ENCODE peak calls at places on chromosomes 6 and 20, in eight cellular contexts. B is A673; R is CD8-positive, alpha-beta T cell; N is Peyer's patch; T is ovary; K is cardiac muscle cell; A is neuronal stem cell; I is kidney epithelial cell. V is an unnamed sample. For H3K36me3, the result is how much of the 10 kb centered on the place peaks cover.

GRCh38 chr6:33787336-33787953 is 1.5 kb downstream of the LEMD2 start:
- DNase-seq in B (no peak), R (no peak), N (no peak), T (no peak), K (no peak), A (no peak), I (no peak), V (no peak)

GRCh38 chr6:152123076-152123475 is 315.6 kb downstream of the ESR1 start:
- DNase-seq in B (no peak), R (no peak), N (no peak), T (no peak), K (no peak), A (no peak), I (no peak), V (no peak)

GRCh38 chr6:128600397-128600951 is 80.1 kb upstream of the PTPRK start:
- DNase-seq in B (peak), R (no peak), N (no peak), T (no peak), K (no peak), A (peak), I (peak), V (no peak)

GRCh38 chr6:29696147-29697129 is 15.5 kb upstream of the ZFP57 start:
- DNase-seq in B (peak), R (no peak), N (no peak), T (no peak), K (peak), A (no peak), I (no peak), V (no peak)

GRCh38 chr6:17703256-17703694 is 3.5 kb downstream of the NUP153 start:
- DNase-seq in B (peak), R (no peak), N (no peak), T (no peak), K (no peak), A (no peak), I (no peak), V (no peak)

GRCh38 chr6:156167289-156168076 is 609.7 kb upstream of the ARID1B start:
- DNase-seq in B (peak), R (no peak), N (no peak), T (peak), K (no peak), A (no peak), I (no peak), V (no peak)

GRCh38 chr20:32634041-32634805 is 39.5 kb downstream of the C20orf203 start:
- DNase-seq in B (no peak), R (no peak), N (no peak), T (no peak), K (peak), A (no peak), I (no peak), V (no peak)

GRCh38 chr6:94130458-94130857 is 711.1 kb upstream of the EPHA7 start:
- DNase-seq in B (no peak), R (no peak), N (no peak), T (no peak), K (peak), A (peak), I (no peak), V (no peak)

GRCh38 chr6:25166955-25167753 is 112.0 kb upstream of the CARMIL1 start:
- DNase-seq in B (no peak), R (no peak), N (no peak), T (no peak), K (no peak), A (no peak), I (no peak), V (no peak)

GRCh38 chr20:57821930-57822329 is 112.1 kb upstream of the PMEPA1 start:
- DNase-seq in B (no peak), R (no peak), N (no peak), T (peak), K (no peak), A (no peak), I (no peak), V (no peak)

GRCh38 chr6:153553627-153554026 is 422.5 kb upstream of the RGS17 start:
- DNase-seq in B (peak), R (no peak), N (no peak), T (no peak), K (peak), A (peak), I (no peak), V (no peak)

GRCh38 chr6:22363166-22363965 is 66.5 kb upstream of the PRL start:
- DNase-seq in B (no peak), R (no peak), N (no peak), T (no peak), K (no peak), A (no peak), I (no peak), V (no peak)

GRCh38 chr20:24738981-24739633 is 210.0 kb upstream of the CST7 start:
- DNase-seq in B (no peak), R (no peak), N (no peak), T (no peak), K (no peak), A (no peak), I (no peak), V (no peak)

GRCh38 chr6:43540507-43540906 is 23.6 kb downstream of the POLR1C start:
- DNase-seq in B (no peak), R (no peak), N (no peak), T (no peak), K (no peak), A (no peak), I (no peak), V (no peak)
- H3K36me3 ChIP-seq in B (half or more), R (under half), N (under half), T (under half), K (under half), A (under half), I (under half), V (under half)

GRCh38 chr6:160070427-160070826 is 51.2 kb upstream of the SLC22A1 start:
- DNase-seq in B (no peak), R (no peak), N (no peak), T (no peak), K (no peak), A (no peak), I (no peak), V (no peak)
- H3K36me3 ChIP-seq in B (half or more), R (under half), N (under half), T (under half), K (under half), A (half or more), I (under half), V (under half)

GRCh38 chr20:62277253-62277652 is 25.5 kb upstream of the ADRM1 start:
- DNase-seq in B (no peak), R (no peak), N (no peak), T (no peak), K (no peak), A (no peak), I (no peak), V (no peak)

GRCh38 chr20:62281161-62281933 is 21.4 kb upstream of the ADRM1 start:
- DNase-seq in B (no peak), R (no peak), N (no peak), T (no peak), K (no peak), A (no peak), I (no peak), V (no peak)

GRCh38 chr20:62282103-62282502 is 20.7 kb upstream of the ADRM1 start:
- DNase-seq in B (no peak), R (no peak), N (no peak), T (no peak), K (no peak), A (no peak), I (no peak), V (no peak)

GRCh38 chr20:62282877-62283503 is 19.8 kb upstream of the ADRM1 start:
- DNase-seq in B (no peak), R (no peak), N (no peak), T (no peak), K (peak), A (no peak), I (no peak), V (no peak)

GRCh38 chr20:62280303-62280702 is 22.5 kb upstream of the ADRM1 start:
- DNase-seq in B (no peak), R (no peak), N (no peak), T (no peak), K (no peak), A (no peak), I (no peak), V (no peak)
- H3K36me3 ChIP-seq in B (under half), R (half or more), N (under half), T (under half), K (under half), A (under half), I (under half), V (under half)

GRCh38 chr6:144006731-144007454 is 1.2 kb downstream of the PLAGL1 start:
- DNase-seq in B (no peak), R (no peak), N (no peak), T (peak), K (no peak), A (no peak), I (no peak), V (peak)
- H3K36me3 ChIP-seq in B (under half), R (under half), N (under half), T (under half), K (under half), A (under half), I (under half), V (under half)

GRCh38 chr20:47774081-47774777 is 11.1 kb downstream of the SULF2 start:
- DNase-seq in B (peak), R (no peak), N (peak), T (no peak), K (peak), A (no peak), I (no peak), V (peak)
- H3K36me3 ChIP-seq in B (under half), R (under half), N (under half), T (under half), K (under half), A (under half), I (under half), V (under half)